ENCODE peak calls at places on chromosomes 16 and 17, in six cellular contexts. Z is RWPE2, N is tibial nerve, A is tibial artery, F is fibroblast of lung, H is GM23338. L is an unnamed sample.

GRCh38 chr16:79653337-79654000 is 52.9 kb upstream of the MAF start:
- DNase-seq in Z (no peak), N (no peak), A (peak), F (peak), H (no peak), L (peak)

GRCh38 chr16:525520-526180 is 1.9 kb upstream of the CAPN15 start:
- DNase-seq in Z (no peak), N (no peak), A (no peak), F (peak), H (no peak), L (no peak)

GRCh38 chr16:3101018-3101840 is 2.1 kb upstream of the ZSCAN10 start:
- DNase-seq in Z (no peak), N (no peak), A (no peak), F (peak), H (peak), L (no peak)

GRCh38 chr17:59804910-59805381 is 87.8 kb downstream of the TUBD1 start:
- DNase-seq in Z (no peak), N (no peak), A (no peak), F (peak), H (no peak), L (no peak)

GRCh38 chr17:69447726-69448125 is 33.2 kb downstream of the MAP2K6 start:
- DNase-seq in Z (no peak), N (no peak), A (no peak), F (peak), H (no peak), L (no peak)

GRCh38 chr16:80806957-80807356 is 2.6 kb upstream of the CDYL2 start:
- DNase-seq in Z (peak), N (no peak), A (no peak), F (peak), H (no peak), L (no peak)

GRCh38 chr16:78957328-78958100 is 643.0 kb downstream of the MAF start:
- DNase-seq in Z (no peak), N (no peak), A (no peak), F (no peak), H (no peak), L (no peak)

GRCh38 chr17:47739150-47739549 is 6.1 kb downstream of the TBX21 start:
- DNase-seq in Z (no peak), N (no peak), A (no peak), F (no peak), H (no peak), L (no peak)

GRCh38 chr16:80527297-80527696 is 13.5 kb upstream of the DYNLRB2 start:
- DNase-seq in Z (no peak), N (no peak), A (no peak), F (peak), H (peak), L (no peak)

GRCh38 chr17:40331743-40332641 is 23.0 kb downstream of the RARA start:
- DNase-seq in Z (no peak), N (peak), A (peak), F (peak), H (no peak), L (peak)
- H3K4me3 ChIP-seq in Z (no peak), N (peak), A (peak), F (no peak), H (no peak), L (no peak)

GRCh38 chr17:82548681-82549303 is 29.3 kb downstream of the FOXK2 start:
- DNase-seq in Z (no peak), N (no peak), A (peak), F (no peak), H (no peak), L (no peak)
- H3K27ac ChIP-seq in Z (peak), N (peak), A (peak), F (no peak), H (no peak), L (no peak)

DNA sequence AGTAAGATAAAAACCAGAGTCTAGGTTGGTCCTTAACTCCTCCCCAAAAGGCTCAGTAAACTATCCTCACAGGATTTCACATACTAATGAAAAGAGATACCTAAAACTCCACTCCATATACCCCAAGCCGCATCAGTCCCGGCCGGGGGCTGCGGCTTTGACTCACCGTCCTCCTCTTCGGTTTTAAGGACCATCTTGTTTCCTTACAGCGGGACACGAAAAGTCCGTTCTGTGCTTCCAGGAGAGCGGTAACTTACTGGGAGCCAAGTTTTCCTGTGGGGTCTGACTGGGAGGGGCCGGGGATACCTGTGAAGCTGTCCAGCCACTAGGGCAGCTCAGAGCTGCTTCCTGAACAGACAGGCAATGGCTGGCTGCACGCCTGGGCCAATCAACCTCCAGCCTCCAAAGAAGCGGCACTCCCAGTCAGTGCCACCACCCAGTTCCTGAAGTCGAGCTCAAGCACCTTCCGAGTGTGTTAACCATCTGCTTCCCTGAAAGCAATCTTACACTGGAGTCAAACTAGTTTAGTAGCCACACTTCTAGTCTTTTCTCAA is 45.5 kb downstream of the CYTH1 start:
- DNase-seq in Z (peak), N (peak), A (peak), F (no peak), H (peak), L (peak)
- TF ChIP-seq CTCF in Z (no peak), N (peak), A (no peak), F (no peak), H (no peak), L (peak)

GRCh38 chr16:51201604-51202003 is 50.5 kb upstream of the SALL1 start:
- DNase-seq in Z (no peak), N (no peak), A (no peak), F (no peak), H (peak), L (no peak)
- H3K4me3 ChIP-seq in Z (no peak), N (no peak), A (no peak), F (no peak), H (no peak), L (no peak)

GRCh38 chr16:69477546-69477945 is 53.1 kb downstream of the CYB5B start:
- DNase-seq in Z (no peak), N (no peak), A (no peak), F (peak), H (no peak), L (no peak)

GRCh38 chr16:69479806-69480205 is 55.4 kb downstream of the CYB5B start:
- DNase-seq in Z (no peak), N (no peak), A (no peak), F (no peak), H (no peak), L (no peak)

GRCh38 chr16:69481901-69482341 is 57.5 kb downstream of the CYB5B start:
- DNase-seq in Z (no peak), N (peak), A (peak), F (peak), H (peak), L (no peak)

GRCh38 chr16:69476920-69477418 is 52.5 kb downstream of the CYB5B start:
- DNase-seq in Z (no peak), N (no peak), A (no peak), F (peak), H (no peak), L (no peak)

DNA sequence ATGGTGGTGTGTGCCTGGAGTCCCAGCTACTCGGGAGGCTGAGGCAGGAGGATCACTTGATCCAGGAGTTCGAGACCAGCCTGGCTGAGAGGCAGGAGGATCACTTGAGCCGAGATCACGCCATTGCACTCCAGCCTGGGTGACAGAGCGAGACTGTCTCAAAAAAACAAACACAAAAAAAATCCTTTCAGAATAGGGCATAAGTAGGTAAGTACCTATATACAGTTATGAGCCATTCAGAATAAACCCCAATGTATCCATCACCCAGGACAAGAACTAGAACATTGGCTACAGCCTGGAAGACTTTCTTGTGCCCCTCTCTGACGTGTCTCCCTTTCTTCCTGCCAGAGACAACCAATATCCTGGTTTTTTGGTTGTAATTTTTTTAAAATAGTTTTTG is 54.3 kb downstream of the CYB5B start:
- DNase-seq in Z (no peak), N (no peak), A (no peak), F (no peak), H (no peak), L (no peak)
- H3K27ac ChIP-seq in Z (no peak), N (no peak), A (no peak), F (no peak), H (no peak), L (no peak)

GRCh38 chr16:27639588-27640276 is 89.8 kb downstream of the KATNIP start:
- DNase-seq in Z (no peak), N (no peak), A (no peak), F (peak), H (peak), L (no peak)

GRCh38 chr16:27644165-27644564 is 94.2 kb downstream of the KATNIP start:
- DNase-seq in Z (no peak), N (no peak), A (no peak), F (no peak), H (no peak), L (no peak)

GRCh38 chr16:27640277-27640600 is 90.3 kb downstream of the KATNIP start:
- DNase-seq in Z (no peak), N (no peak), A (no peak), F (no peak), H (peak), L (no peak)

GRCh38 chr16:27641260-27641659 is 91.3 kb downstream of the KATNIP start:
- DNase-seq in Z (no peak), N (no peak), A (no peak), F (no peak), H (no peak), L (no peak)

DNA sequence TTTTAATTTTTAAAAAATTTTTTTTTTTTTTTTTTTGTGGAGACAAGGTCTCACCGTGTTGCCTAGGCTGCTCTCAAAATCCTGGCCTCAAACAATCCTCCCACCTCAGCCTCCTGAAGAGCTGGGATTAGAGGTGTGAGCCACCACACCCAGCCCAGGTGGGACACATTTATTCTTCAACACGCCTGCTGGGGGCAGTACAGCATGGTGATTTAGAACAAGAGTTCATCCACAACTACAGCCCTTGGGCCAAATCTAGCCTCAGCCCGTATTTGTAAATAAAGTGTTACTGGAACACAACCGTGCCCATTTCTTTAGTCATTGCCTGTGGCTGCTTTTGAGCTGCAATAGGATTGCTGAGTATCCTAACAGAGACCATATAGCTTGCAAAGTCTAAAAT is 92.8 kb downstream of the KATNIP start:
- DNase-seq in Z (no peak), N (no peak), A (no peak), F (peak), H (peak), L (no peak)
- TF ChIP-seq CTCF in Z (peak), N (no peak), A (no peak), F (peak), H (peak), L (no peak)

GRCh38 chr16:88921603-88921995 is 55.1 kb upstream of the PABPN1L start:
- DNase-seq in Z (no peak), N (no peak), A (no peak), F (no peak), H (no peak), L (no peak)
- H3K4me3 ChIP-seq in Z (no peak), N (no peak), A (no peak), F (no peak), H (no peak), L (no peak)